ENCODE peak calls at places on chromosomes 2 and 18, in eight cellular contexts. R is Panc1, C is endodermal cell, Y is nephron progenitor cell, F is mesothelial cell of epicardium, G is breast epithelium, Q is kidney, E is endothelial cell of umbilical vein. V is an unnamed sample.

GRCh38 chr18:9943311-9943710 is 29.5 kb downstream of the VAPA start:
- DNase-seq in R (no peak), C (no peak), Y (no peak), F (no peak), G (no peak), Q (no peak), E (no peak), V (no peak)

GRCh38 chr2:196131384-196131861 is 40.0 kb downstream of the STK17B start:
- DNase-seq in R (peak), C (peak), Y (no peak), F (no peak), G (no peak), Q (no peak), E (peak), V (no peak)

GRCh38 chr18:48460929-48461583 is 51.9 kb upstream of the ZBTB7C start:
- DNase-seq in R (no peak), C (no peak), Y (no peak), F (no peak), G (no peak), Q (no peak), E (no peak), V (no peak)

GRCh38 chr2:200905618-200906296 is 16.6 kb downstream of the NIF3L1 start:
- DNase-seq in R (peak), C (peak), Y (peak), F (peak), G (peak), Q (peak), E (peak), V (no peak)

GRCh38 chr2:64930159-64930558 is 59.0 kb upstream of the SLC1A4 start:
- DNase-seq in R (no peak), C (no peak), Y (no peak), F (no peak), G (no peak), Q (no peak), E (no peak), V (no peak)

GRCh38 chr2:121613774-121614173 is 35.5 kb downstream of the CLASP1 start:
- DNase-seq in R (no peak), C (no peak), Y (no peak), F (no peak), G (no peak), Q (no peak), E (no peak), V (no peak)

GRCh38 chr2:201242562-201243277 is 17.6 kb upstream of the CASP8 start:
- DNase-seq in R (no peak), C (no peak), Y (no peak), F (no peak), G (no peak), Q (no peak), E (no peak), V (no peak)

GRCh38 chr2:200728630-200729029 is 83.1 kb upstream of the BZW1 start:
- DNase-seq in R (no peak), C (no peak), Y (no peak), F (no peak), G (no peak), Q (no peak), E (no peak), V (no peak)

GRCh38 chr2:204947448-204947847 is 402.2 kb downstream of the PARD3B start:
- DNase-seq in R (no peak), C (no peak), Y (no peak), F (no peak), G (no peak), Q (no peak), E (no peak), V (no peak)

GRCh38 chr2:28979041-28979440 is 2.1 kb upstream of the TOGARAM2 start:
- DNase-seq in R (no peak), C (no peak), Y (peak), F (no peak), G (no peak), Q (no peak), E (no peak), V (no peak)

GRCh38 chr2:224919472-224920110 is 122.7 kb downstream of the DOCK10 start:
- DNase-seq in R (no peak), C (no peak), Y (no peak), F (no peak), G (no peak), Q (no peak), E (no peak), V (no peak)

DNA sequence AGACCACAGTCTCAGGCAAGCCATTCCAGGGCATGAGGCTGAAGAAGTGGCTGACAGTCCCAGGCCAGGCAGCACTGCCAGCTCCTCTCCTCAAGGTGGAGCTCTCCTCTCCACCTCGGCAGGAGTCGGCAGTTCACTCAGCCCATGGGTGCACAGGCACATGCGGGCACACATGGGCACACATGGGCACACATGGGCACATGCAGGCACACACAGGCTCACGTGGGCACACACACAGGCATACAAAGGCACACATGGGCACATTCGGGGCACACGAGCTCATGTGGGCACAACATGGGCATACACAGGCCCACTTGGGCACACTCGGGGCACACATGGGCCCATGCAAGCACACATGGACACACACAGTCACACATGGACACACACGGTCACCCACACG is 65.3 kb upstream of the TAF1B start:
- DNase-seq in R (no peak), C (peak), Y (no peak), F (no peak), G (no peak), Q (peak), E (no peak), V (no peak)
- TF ChIP-seq CTCF in R (peak), C (peak), Y (no peak), F (no peak), G (no peak), Q (peak), E (peak), V (no peak)

GRCh38 chr2:3594493-3595281 is at the start of gene COLEC11:
- DNase-seq in R (no peak), C (peak), Y (peak), F (peak), G (no peak), Q (peak), E (peak), V (no peak)
- TF ChIP-seq CTCF in R (no peak), C (peak), Y (no peak), F (no peak), G (no peak), Q (peak), E (no peak), V (no peak)

GRCh38 chr2:75309596-75310290 is 110.4 kb upstream of the TACR1 start:
- DNase-seq in R (no peak), C (no peak), Y (no peak), F (no peak), G (no peak), Q (no peak), E (no peak), V (no peak)

GRCh38 chr2:75310915-75311314 is 111.6 kb upstream of the TACR1 start:
- DNase-seq in R (no peak), C (no peak), Y (no peak), F (no peak), G (no peak), Q (no peak), E (no peak), V (no peak)

GRCh38 chr2:75315436-75315835 is 116.1 kb upstream of the TACR1 start:
- DNase-seq in R (no peak), C (no peak), Y (no peak), F (no peak), G (no peak), Q (no peak), E (no peak), V (no peak)

GRCh38 chr2:75311521-75311920 is 112.2 kb upstream of the TACR1 start:
- DNase-seq in R (no peak), C (no peak), Y (no peak), F (no peak), G (no peak), Q (no peak), E (no peak), V (no peak)

GRCh38 chr2:75311993-75312392 is 112.7 kb upstream of the TACR1 start:
- DNase-seq in R (peak), C (peak), Y (no peak), F (no peak), G (no peak), Q (no peak), E (no peak), V (peak)
- TF ChIP-seq CTCF in R (no peak), C (peak), Y (no peak), F (no peak), G (no peak), Q (no peak), E (no peak), V (no peak)

DNA sequence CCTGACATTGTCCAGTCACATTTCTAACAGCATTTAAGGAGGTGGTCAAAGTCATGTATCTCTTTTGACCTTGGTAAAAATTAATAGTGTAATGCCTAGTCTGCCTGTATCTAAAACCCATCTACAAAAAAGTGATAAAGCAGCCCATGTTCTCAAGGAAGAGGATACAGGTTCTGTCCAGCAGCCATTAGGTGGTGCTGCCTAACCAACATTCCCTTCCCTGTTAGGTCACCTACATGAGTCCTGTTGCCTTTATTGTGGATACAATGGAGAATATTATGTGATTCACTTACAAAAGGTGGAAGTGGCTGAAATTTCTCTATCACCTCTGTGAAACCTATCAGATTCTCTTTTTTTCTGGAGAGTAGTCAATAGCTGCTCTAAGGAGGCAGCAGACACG is 52.5 kb downstream of the AQP4 start:
- DNase-seq in R (peak), C (peak), Y (peak), F (no peak), G (no peak), Q (no peak), E (no peak), V (no peak)
- TF ChIP-seq CTCF in R (peak), C (peak), Y (peak), F (no peak), G (peak), Q (peak), E (no peak), V (no peak)

GRCh38 chr2:219433666-219434467 is 776 bp upstream of the SPEG start:
- DNase-seq in R (no peak), C (peak), Y (no peak), F (no peak), G (no peak), Q (no peak), E (no peak), V (no peak)
- TF ChIP-seq CTCF in R (no peak), C (peak), Y (no peak), F (no peak), G (no peak), Q (no peak), E (peak), V (no peak)

DNA sequence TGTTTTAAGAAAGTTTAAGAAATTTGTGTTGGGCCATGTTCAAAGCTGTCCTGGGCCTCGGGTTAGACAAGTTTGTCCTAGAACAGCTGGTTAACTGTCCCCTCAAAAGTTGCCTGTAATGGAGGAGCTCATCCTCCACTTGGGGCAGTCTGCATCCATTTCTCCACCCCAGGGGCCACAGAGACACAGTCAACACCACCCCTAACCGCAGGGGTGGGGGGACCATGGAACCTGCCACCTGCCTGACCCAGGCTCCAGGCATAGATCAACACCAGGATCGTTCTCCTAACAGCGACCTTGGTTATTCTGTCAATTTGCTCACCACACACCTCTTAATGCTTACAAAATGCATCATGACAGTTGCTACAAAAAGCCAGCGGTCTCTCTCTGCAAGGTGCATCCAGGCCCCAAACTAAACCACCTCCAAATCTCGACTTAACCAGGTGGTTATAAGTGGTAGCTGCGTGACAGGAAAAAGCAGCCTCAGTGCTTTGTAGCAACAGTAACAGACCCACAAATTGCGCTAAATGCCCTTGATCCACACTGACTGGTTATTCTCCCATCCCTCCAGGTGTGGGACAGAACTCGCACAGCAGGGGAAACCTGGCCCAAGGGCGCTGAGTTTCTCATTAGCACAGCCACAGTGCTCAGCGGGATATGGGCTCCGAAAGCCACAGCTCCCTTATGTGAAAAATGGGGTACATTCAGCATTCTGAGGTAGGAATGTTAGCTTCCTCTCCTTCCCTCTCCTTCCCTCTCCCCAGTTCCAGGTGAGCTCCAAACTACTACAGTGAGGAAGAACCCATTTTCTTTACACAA is 48.0 kb downstream of the HDLBP start:
- DNase-seq in R (no peak), C (peak), Y (no peak), F (no peak), G (no peak), Q (no peak), E (no peak), V (no peak)
- TF ChIP-seq CTCF in R (no peak), C (no peak), Y (no peak), F (no peak), G (no peak), Q (no peak), E (no peak), V (no peak)

V was measured in activated B cell treated with CpG ODN at 0.5 μM for 24 hours.